ENCODE peak calls at places on chromosome 1, in eight cellular contexts. K, Z, F, G, A, B, Y and X are unnamed samples.
A peak's percentile ranks its signal among the peaks of the same experiment; 100 is the strongest.

GRCh38 chr1:186374313-186375151 is 521 bp downstream of the TPR start:
- DNase-seq in B (peak; percentile 25), F (peak; percentile 63), A (no peak), G (no peak), K (peak; percentile 33), Y (peak; percentile 76), Z (peak; percentile 13), X (no peak)

GRCh38 chr1:41742219-41742618 is 176.5 kb downstream of the HIVEP3 start:
- DNase-seq in Z (no peak), A (no peak), G (no peak), Y (no peak), F (peak; percentile 27), B (peak; percentile 93), K (no peak), X (no peak)

GRCh38 chr1:30135729-30136128 is 587.7 kb downstream of the MATN1 start:
- DNase-seq in K (no peak), F (no peak), G (no peak), Y (peak; percentile 65), B (no peak), Z (no peak), A (no peak), X (peak; percentile 25)

GRCh38 chr1:203239906-203240305 is 10.4 kb upstream of the CHIT1 start:
- DNase-seq in Z (no peak), A (no peak), B (no peak), G (no peak), Y (no peak), K (no peak), F (no peak), X (no peak)

GRCh38 chr1:1120866-1121563 is 5.1 kb upstream of the C1orf159 start:
- DNase-seq in G (no peak), A (no peak), F (no peak), B (no peak), Y (no peak), Z (no peak), K (no peak), X (no peak)

GRCh38 chr1:52026278-52026677 is 7.3 kb downstream of the KTI12 start:
- DNase-seq in B (no peak), A (no peak), Z (no peak), K (no peak), F (no peak), Y (no peak), G (no peak), X (no peak)

GRCh38 chr1:178538192-178538916 is 25.4 kb downstream of the TEX35 start:
- DNase-seq in G (no peak), Y (no peak), K (no peak), Z (no peak), B (peak; percentile 88), A (no peak), F (no peak), X (no peak)

GRCh38 chr1:58780586-58781452 is 3.0 kb downstream of the JUN start:
- DNase-seq in K (peak; percentile 34), G (no peak), Z (no peak), F (peak; percentile 38), B (peak; percentile 16), A (no peak), Y (no peak), X (no peak)

DNA sequence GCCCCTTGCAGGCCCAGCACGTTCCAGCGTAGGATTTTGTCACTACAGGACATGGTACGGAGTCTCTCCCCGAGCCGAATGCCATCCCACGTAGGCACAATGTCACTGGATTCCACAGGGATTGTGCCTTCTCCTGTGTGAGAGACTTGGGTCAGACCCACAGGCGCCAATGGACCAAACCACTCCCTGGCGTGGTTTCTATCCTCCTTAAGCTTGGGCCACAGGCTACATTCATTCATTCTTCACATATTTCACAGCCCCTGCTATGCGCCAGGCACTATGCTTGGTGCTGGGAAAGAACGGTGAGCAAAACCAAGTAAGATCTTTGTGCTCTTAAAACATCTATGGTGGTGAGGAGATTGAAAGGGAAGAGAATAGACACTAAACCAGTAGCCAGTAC is 18.7 kb downstream of the CHRNB2 start:
- DNase-seq in F (no peak), Y (no peak), G (no peak), Z (no peak), A (no peak), B (no peak), K (no peak), X (no peak)
- TF ChIP-seq CTCF in F (no peak), Y (no peak), G (no peak), Z (no peak), A (no peak), B (no peak), K (no peak), X (no peak)

GRCh38 chr1:9732123-9732971 is 80.8 kb downstream of the PIK3CD start:
- DNase-seq in Y (no peak), K (no peak), F (no peak), Z (no peak), B (no peak), A (no peak), G (no peak), X (no peak)
- TF ChIP-seq POLR2A in Y (no peak), K (no peak), F (no peak), Z (no peak), B (no peak), A (no peak), G (no peak), X (no peak)

GRCh38 chr1:13541435-13542215 is 27.8 kb upstream of the LRRC38 start:
- DNase-seq in F (no peak), G (no peak), A (no peak), Z (no peak), Y (no peak), K (no peak), B (no peak), X (no peak)

GRCh38 chr1:13536612-13537011 is 22.8 kb upstream of the LRRC38 start:
- DNase-seq in B (no peak), Z (no peak), Y (no peak), G (no peak), F (no peak), A (no peak), K (no peak), X (no peak)

GRCh38 chr1:13538832-13539231 is 25.0 kb upstream of the LRRC38 start:
- DNase-seq in K (no peak), A (no peak), G (no peak), Y (no peak), Z (no peak), B (no peak), F (no peak), X (no peak)

GRCh38 chr1:13540871-13541270 is 27.1 kb upstream of the LRRC38 start:
- DNase-seq in A (no peak), B (no peak), Z (no peak), F (no peak), Y (no peak), G (no peak), K (no peak), X (no peak)

GRCh38 chr1:13539683-13540082 is 25.9 kb upstream of the LRRC38 start:
- DNase-seq in Z (no peak), G (no peak), F (no peak), Y (no peak), A (no peak), K (no peak), B (no peak), X (no peak)
- TF ChIP-seq CTCF in Z (no peak), G (no peak), F (no peak), Y (no peak), A (no peak), K (no peak), B (no peak), X (no peak)

DNA sequence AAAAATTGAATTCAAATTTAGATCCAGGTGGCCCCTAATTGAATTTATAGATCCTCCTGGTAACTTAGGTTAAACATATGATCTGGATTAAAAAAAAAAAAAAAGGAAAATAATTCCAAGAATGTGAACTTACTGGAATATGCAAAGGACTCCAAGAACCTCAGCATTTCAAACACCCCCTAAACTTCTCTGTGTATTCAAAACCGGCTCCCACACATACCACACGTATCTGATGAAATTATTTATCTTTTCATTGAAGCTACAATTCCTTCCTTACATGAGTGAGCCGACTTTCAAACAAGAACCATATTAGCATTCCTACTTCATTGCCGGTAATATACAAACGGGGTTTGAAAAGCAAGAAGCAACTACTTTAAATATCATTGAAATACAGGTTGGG is 61.4 kb upstream of the FMN2 start:
- DNase-seq in B (peak; percentile 50), Y (no peak), G (no peak), Z (no peak), F (no peak), K (no peak), A (no peak), X (no peak)
- TF ChIP-seq POLR2A in B (no peak), Y (no peak), G (no peak), Z (no peak), F (no peak), K (no peak), A (no peak), X (no peak)